ENCODE peak calls at places on chromosome 1, in four cellular contexts. T is activated CD4-positive, alpha-beta T cell treated with anti-CD3 and anti-CD28 coated beads, Interleukin-2, amount 50 U/mL, for 1 hour; D is AG20443; K is GM18507. C is an unnamed sample.

GRCh38 chr1:203771901-203772301 is 6.9 kb downstream of the LAX1 start:
- DNase-seq in T (no peak), K (no peak), D (peak), C (no peak)

GRCh38 chr1:173205146-173206051 is 1.7 kb downstream of the TNFSF4 start:
- DNase-seq in K (no peak), D (peak), T (peak), C (peak)

GRCh38 chr1:47558601-47559593 is 121.1 kb downstream of the FOXD2 start:
- DNase-seq in T (no peak), D (no peak), K (no peak), C (no peak)

GRCh38 chr1:244674446-244674845 is 21.5 kb downstream of the DESI2 start:
- DNase-seq in D (no peak), K (no peak), T (no peak), C (no peak)

GRCh38 chr1:243213045-243213787 is 41.9 kb downstream of the CEP170 start:
- DNase-seq in D (peak), K (no peak), T (no peak), C (no peak)

GRCh38 chr1:9730096-9730901 is 78.8 kb downstream of the PIK3CD start:
- DNase-seq in K (no peak), D (no peak), T (no peak), C (no peak)

GRCh38 chr1:115224636-115225035 is 113.4 kb downstream of the NGF start:
- DNase-seq in T (no peak), K (no peak), D (no peak), C (no peak)

GRCh38 chr1:29392486-29393450 is 156.4 kb downstream of the PTPRU start:
- DNase-seq in K (no peak), D (no peak), T (no peak), C (no peak)

GRCh38 chr1:111605553-111605952 is 14.0 kb upstream of the RAP1A start:
- DNase-seq in K (no peak), T (no peak), D (peak), C (no peak)

GRCh38 chr1:4657920-4658585 is 3.6 kb downstream of the AJAP1 start:
- DNase-seq in K (no peak), T (no peak), D (no peak), C (no peak)

GRCh38 chr1:217660353-217661062 is 29.4 kb downstream of the SPATA17 start:
- DNase-seq in T (no peak), D (peak), K (no peak), C (no peak)

GRCh38 chr1:33814166-33814565 is 49.7 kb upstream of the HMGB4 start:
- DNase-seq in D (peak), K (no peak), T (no peak), C (no peak)

GRCh38 chr1:154325583-154326545 is 539 bp downstream of the ATP8B2 start:
- DNase-seq in T (no peak), K (no peak), D (peak), C (no peak)

GRCh38 chr1:191350938-191351337 is 807.3 kb upstream of the RGS18 start:
- DNase-seq in T (no peak), K (no peak), D (no peak), C (no peak)